ENCODE peak calls at places on chromosomes 1 and 21, in nine cellular contexts. J, A, N, V, R, P, I, X and G are unnamed samples. For H3K4me1 and H3K27me3, the result is how much of the 10 kb centered on the place peaks cover.

GRCh38 chr1:153261793-153262371 is 2.4 kb downstream of the LORICRIN start:
- DNase-seq in A (no peak), R (no peak), I (no peak), V (no peak), J (no peak), X (no peak), P (no peak), N (no peak), G (no peak)

GRCh38 chr1:19651141-19651737 is 7.1 kb downstream of the NBL1 start:
- DNase-seq in V (peak), I (no peak), R (no peak), A (peak), N (no peak), J (peak), X (no peak), P (no peak), G (peak)

GRCh38 chr1:163758977-163759670 is 437.4 kb downstream of the NUF2 start:
- DNase-seq in X (peak), V (peak), R (no peak), P (no peak), J (no peak), I (no peak), A (no peak), N (no peak), G (no peak)

GRCh38 chr1:230868736-230869385 is 540 bp upstream of the C1orf198 start:
- DNase-seq in I (no peak), X (no peak), P (no peak), V (peak), R (no peak), J (peak), A (peak), N (peak), G (peak)

GRCh38 chr21:44083631-44084291 is 23.4 kb upstream of the PWP2 start:
- DNase-seq in N (no peak), I (peak), A (no peak), J (peak), V (no peak), R (peak), X (no peak), P (no peak), G (no peak)

GRCh38 chr21:14581902-14582457 is 35.9 kb upstream of the SAMSN1 start:
- DNase-seq in V (no peak), A (no peak), N (no peak), I (no peak), P (no peak), X (no peak), R (no peak), J (no peak), G (no peak)

GRCh38 chr21:46551636-46552241 is 53.1 kb downstream of the S100B start:
- DNase-seq in X (no peak), A (no peak), V (no peak), N (peak), P (no peak), J (no peak), I (peak), R (peak), G (no peak)

GRCh38 chr21:23801292-23801691 is 1806.0 kb downstream of the MRPL39 start:
- DNase-seq in X (no peak), P (no peak), J (no peak), A (no peak), V (no peak), N (no peak), R (no peak), I (no peak), G (no peak)

GRCh38 chr1:37307907-37308570 is 166.3 kb upstream of the ZC3H12A start:
- DNase-seq in V (no peak), I (no peak), A (no peak), X (no peak), N (no peak), P (no peak), J (no peak), R (no peak), G (no peak)

GRCh38 chr1:29298175-29298720 is 61.9 kb downstream of the PTPRU start:
- DNase-seq in I (no peak), R (no peak), J (no peak), V (no peak), N (peak), A (no peak), P (no peak), X (peak), G (no peak)

GRCh38 chr1:192443616-192444015 is 126.8 kb downstream of the RGS21 start:
- DNase-seq in R (no peak), P (no peak), J (peak), I (no peak), V (peak), N (no peak), A (no peak), X (peak), G (no peak)

GRCh38 chr1:170657275-170657853 is 6.6 kb upstream of the PRRX1 start:
- DNase-seq in X (no peak), P (no peak), R (no peak), V (no peak), A (no peak), J (no peak), N (no peak), I (no peak), G (no peak)

GRCh38 chr1:17028662-17029188 is 17.0 kb upstream of the ATP13A2 start:
- DNase-seq in N (no peak), V (no peak), J (no peak), R (no peak), P (no peak), A (no peak), X (no peak), I (no peak), G (no peak)

GRCh38 chr1:224700915-224701531 is 84.9 kb downstream of the CNIH3 start:
- DNase-seq in A (peak), R (no peak), X (no peak), V (no peak), I (no peak), N (no peak), J (no peak), P (no peak), G (peak)

GRCh38 chr1:48002142-48002541 is 5.0 kb upstream of the TRABD2B start:
- DNase-seq in X (no peak), V (no peak), R (no peak), I (no peak), N (no peak), A (no peak), P (no peak), J (no peak), G (no peak)

GRCh38 chr1:201790261-201790660 is 38.7 kb upstream of the IPO9 start:
- DNase-seq in P (no peak), I (peak), A (no peak), V (peak), J (peak), R (no peak), X (peak), N (no peak), G (no peak)

GRCh38 chr1:46442317-46443161 is 47.1 kb upstream of the DMBX1 start:
- DNase-seq in R (peak), A (peak), V (peak), P (peak), J (peak), I (peak), X (peak), N (peak), G (peak)

GRCh38 chr1:18443573-18444520 is 36.9 kb upstream of the KLHDC7A start:
- DNase-seq in A (no peak), R (no peak), N (no peak), J (no peak), P (no peak), X (no peak), I (no peak), V (no peak), G (peak)

GRCh38 chr1:165516469-165516868 is 27.3 kb upstream of the LRRC52 start:
- DNase-seq in I (no peak), J (no peak), X (no peak), V (no peak), N (no peak), P (no peak), R (no peak), A (no peak), G (no peak)

GRCh38 chr1:43776043-43776761 is 68.9 kb downstream of the ST3GAL3 start:
- DNase-seq in R (no peak), I (no peak), A (no peak), N (no peak), X (peak), J (peak), P (no peak), V (peak), G (no peak)

GRCh38 chr1:21553116-21553926 is 44.1 kb downstream of the ALPL start:
- DNase-seq in A (no peak), N (no peak), I (no peak), R (no peak), V (peak), P (no peak), J (no peak), X (peak), G (peak)

GRCh38 chr1:94395231-94395630 is 23.0 kb upstream of the ABCD3 start:
- DNase-seq in X (no peak), P (no peak), V (no peak), A (no peak), R (no peak), J (no peak), I (no peak), N (no peak), G (no peak)

GRCh38 chr1:204575221-204576190 is 59.3 kb downstream of the MDM4 start:
- DNase-seq in A (no peak), N (no peak), I (no peak), J (no peak), R (no peak), X (no peak), P (no peak), V (no peak), G (no peak)

GRCh38 chr1:63327417-63328139 is 5.2 kb downstream of the FOXD3 start:
- DNase-seq in R (no peak), V (peak), A (peak), P (no peak), I (no peak), J (peak), X (peak), N (peak), G (peak)

GRCh38 chr1:157691285-157691920 is 9.2 kb downstream of the FCRL3 start:
- DNase-seq in N (no peak), R (no peak), P (no peak), I (no peak), X (no peak), V (peak), A (peak), J (peak), G (peak)

GRCh38 chr1:217066794-217067193 is 343.6 kb upstream of the ESRRG start:
- DNase-seq in J (no peak), I (no peak), R (no peak), V (no peak), X (no peak), A (no peak), P (no peak), N (no peak), G (no peak)

GRCh38 chr1:81317191-81317590 is 483.5 kb upstream of the ADGRL2 start:
- DNase-seq in V (no peak), I (no peak), J (no peak), N (no peak), X (no peak), R (no peak), A (peak), P (no peak), G (no peak)

GRCh38 chr1:157146244-157146643 is 8.0 kb upstream of the ETV3 start:
- DNase-seq in I (no peak), R (no peak), A (no peak), P (no peak), N (no peak), V (no peak), J (no peak), X (no peak), G (no peak)

GRCh38 chr1:40892354-40892753 is 30.2 kb upstream of the CITED4 start:
- DNase-seq in N (no peak), I (no peak), P (no peak), X (no peak), A (no peak), V (no peak), J (no peak), R (no peak), G (no peak)
- H3K4me3 ChIP-seq in N (no peak), I (no peak), P (no peak), X (no peak), A (no peak), V (no peak), J (no peak), R (no peak), G (no peak)

GRCh38 chr1:151535326-151536271 is 4.5 kb upstream of the TUFT1 start:
- DNase-seq in X (peak), R (no peak), A (no peak), I (no peak), J (no peak), V (no peak), N (no peak), P (no peak), G (no peak)
- H3K4me1 ChIP-seq in X (under half), R (under half), A (under half), I (under half), J (under half), V (under half), N (under half), P (under half), G (under half)

GRCh38 chr21:42782723-42783247 is 96.6 kb downstream of the WDR4 start:
- DNase-seq in I (no peak), A (no peak), V (no peak), N (peak), J (no peak), R (no peak), X (no peak), P (no peak), G (no peak)
- H3K27me3 ChIP-seq in I (under half), A (under half), V (half or more), N (under half), J (under half), R (under half), X (under half), P (under half), G (under half)

GRCh38 chr1:174166530-174167328 is 7.4 kb downstream of the RABGAP1L start:
- DNase-seq in V (no peak), J (no peak), N (no peak), R (no peak), P (no peak), I (no peak), A (no peak), X (no peak), G (no peak)
- H3K4me3 ChIP-seq in V (no peak), J (no peak), N (no peak), R (no peak), P (no peak), I (no peak), A (no peak), X (no peak), G (no peak)